ENCODE peak calls at places on chromosomes 6 and 20, in four cellular contexts. One of them, this sample, is unnamed.

GRCh38 chr6:124995645-124996325 is 33.5 kb downstream of the RNF217 start:
- DNase-seq in cardiac muscle cell: no peak
- DNase-seq in endothelial cell of umbilical vein: no peak
- DNase-seq in coronary artery: no peak
- DNase-seq in this sample: no peak

GRCh38 chr6:3222506-3223038 is 4.9 kb downstream of the TUBB2B start:
- DNase-seq in coronary artery: no peak
- DNase-seq in endothelial cell of umbilical vein: no peak
- DNase-seq in cardiac muscle cell: no peak
- DNase-seq in this sample: no peak

GRCh38 chr20:45355209-45355608 is 7.0 kb upstream of the SDC4 start:
- DNase-seq in cardiac muscle cell: peak
- DNase-seq in coronary artery: no peak
- DNase-seq in endothelial cell of umbilical vein: no peak
- DNase-seq in this sample: no peak

GRCh38 chr6:168226095-168226781 is 93.3 kb downstream of the DACT2 start:
- DNase-seq in coronary artery: no peak
- DNase-seq in endothelial cell of umbilical vein: no peak
- DNase-seq in cardiac muscle cell: peak
- DNase-seq in this sample: no peak

GRCh38 chr6:90294989-90295853 is 1.4 kb downstream of the BACH2 start:
- DNase-seq in coronary artery: peak
- DNase-seq in endothelial cell of umbilical vein: peak
- DNase-seq in cardiac muscle cell: peak
- DNase-seq in this sample: no peak

GRCh38 chr6:131819507-131820228 is 11.8 kb downstream of the ENPP1 start:
- DNase-seq in cardiac muscle cell: peak
- DNase-seq in endothelial cell of umbilical vein: no peak
- DNase-seq in coronary artery: no peak
- DNase-seq in this sample: no peak

GRCh38 chr20:32138921-32139320 is 29.4 kb downstream of the TM9SF4 start:
- DNase-seq in coronary artery: no peak
- DNase-seq in cardiac muscle cell: no peak
- DNase-seq in endothelial cell of umbilical vein: no peak
- DNase-seq in this sample: no peak

GRCh38 chr6:53959717-53960116 is 151.5 kb upstream of the MLIP start:
- DNase-seq in cardiac muscle cell: no peak
- DNase-seq in endothelial cell of umbilical vein: no peak
- DNase-seq in coronary artery: no peak
- DNase-seq in this sample: no peak

GRCh38 chr20:34743039-34743438 is 38.9 kb downstream of the TP53INP2 start:
- DNase-seq in endothelial cell of umbilical vein: no peak
- DNase-seq in coronary artery: no peak
- DNase-seq in cardiac muscle cell: no peak
- DNase-seq in this sample: no peak

GRCh38 chr6:7479801-7480266 is 61.6 kb upstream of the DSP start:
- DNase-seq in coronary artery: no peak
- DNase-seq in endothelial cell of umbilical vein: peak
- DNase-seq in cardiac muscle cell: peak
- DNase-seq in this sample: no peak

GRCh38 chr6:7432391-7433207 is 43.0 kb downstream of the RIOK1 start:
- DNase-seq in endothelial cell of umbilical vein: no peak
- DNase-seq in coronary artery: no peak
- DNase-seq in cardiac muscle cell: no peak
- DNase-seq in this sample: no peak

DNA sequence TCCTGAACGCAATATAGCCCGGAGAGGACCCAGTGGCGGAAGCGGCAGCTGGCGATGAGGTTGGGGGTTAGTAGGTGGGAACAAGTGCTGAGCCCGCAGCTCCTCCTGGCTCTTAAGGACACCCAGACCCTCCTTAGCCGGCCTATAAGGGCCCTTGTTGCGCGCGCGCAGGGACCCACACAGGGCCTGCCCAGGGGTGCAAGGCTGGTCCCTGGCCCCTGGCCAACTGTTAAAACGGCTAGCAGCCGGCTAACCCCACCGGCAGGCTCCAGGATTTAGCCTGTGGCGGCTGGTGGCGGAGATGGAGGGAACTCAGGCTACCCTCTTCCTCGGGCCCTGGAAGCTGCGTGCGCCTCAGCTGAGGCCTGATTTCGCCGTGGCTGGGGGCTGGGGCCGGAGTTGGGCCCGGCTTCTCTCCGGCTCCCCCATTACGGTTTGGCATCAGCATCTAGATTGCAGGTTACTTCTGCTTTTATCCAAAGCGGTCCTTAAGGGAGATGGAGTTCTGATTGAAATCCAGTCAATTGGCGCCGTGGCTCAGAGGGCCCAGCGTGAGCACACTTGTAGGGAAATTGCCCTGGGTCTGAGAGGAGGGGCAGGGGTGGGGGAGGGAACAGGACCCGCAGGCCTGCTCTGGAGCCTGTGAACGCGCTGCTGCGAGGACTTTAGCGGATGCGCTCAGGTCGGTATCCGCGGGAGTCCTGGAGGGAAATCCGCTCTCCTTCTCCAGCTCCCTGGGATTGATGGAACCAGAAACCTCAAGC is 37.0 kb upstream of the CCDC167 start:
- DNase-seq in endothelial cell of umbilical vein: no peak
- DNase-seq in coronary artery: no peak
- DNase-seq in cardiac muscle cell: no peak
- DNase-seq in this sample: no peak
- H3K4me3 ChIP-seq in endothelial cell of umbilical vein: no peak
- H3K4me3 ChIP-seq in coronary artery: peak
- H3K4me3 ChIP-seq in cardiac muscle cell: peak
- H3K4me3 ChIP-seq in this sample: peak

DNA sequence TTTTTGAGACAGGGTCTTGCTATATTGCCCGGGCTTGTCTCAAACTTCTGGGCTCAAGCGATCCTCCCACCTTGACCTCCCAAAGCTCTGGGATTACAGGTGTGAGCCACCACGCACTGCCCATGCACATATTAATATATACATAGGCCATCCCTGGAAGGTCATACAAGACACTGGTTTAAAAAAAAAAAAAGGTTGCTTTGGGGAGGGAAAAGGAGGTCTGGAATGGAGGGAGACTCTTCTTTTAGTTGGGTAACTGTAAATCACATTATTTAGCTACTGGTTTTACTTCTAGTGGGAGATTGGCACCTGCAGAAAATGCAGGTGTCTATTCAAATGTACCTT is 4.1 kb upstream of the SNAI1 start:
- DNase-seq in coronary artery: no peak
- DNase-seq in endothelial cell of umbilical vein: no peak
- DNase-seq in cardiac muscle cell: no peak
- DNase-seq in this sample: no peak
- H3K4me3 ChIP-seq in coronary artery: no peak
- H3K4me3 ChIP-seq in endothelial cell of umbilical vein: no peak
- H3K4me3 ChIP-seq in cardiac muscle cell: no peak
- H3K4me3 ChIP-seq in this sample: no peak

GRCh38 chr20:62854121-62854520 is 7.5 kb downstream of the TCFL5 start:
- DNase-seq in coronary artery: no peak
- DNase-seq in endothelial cell of umbilical vein: no peak
- DNase-seq in cardiac muscle cell: no peak
- DNase-seq in this sample: no peak
- H3K4me3 ChIP-seq in coronary artery: no peak
- H3K4me3 ChIP-seq in endothelial cell of umbilical vein: no peak
- H3K4me3 ChIP-seq in cardiac muscle cell: no peak
- H3K4me3 ChIP-seq in this sample: no peak

GRCh38 chr6:25583099-25583498 is 68.9 kb upstream of the SCGN start:
- DNase-seq in cardiac muscle cell: no peak
- DNase-seq in coronary artery: no peak
- DNase-seq in endothelial cell of umbilical vein: no peak
- DNase-seq in this sample: no peak
- H3K4me3 ChIP-seq in cardiac muscle cell: no peak
- H3K4me3 ChIP-seq in coronary artery: no peak
- H3K4me3 ChIP-seq in endothelial cell of umbilical vein: no peak
- H3K4me3 ChIP-seq in this sample: no peak

This sample was measured in Karpas-422.